ENCODE peak calls at places on chromosomes 4 and X, in ten cellular contexts. N, Q, Z, G, T, U, V, I, O and S are unnamed samples. For H3K9me3 and H3K36me3, the result is how much of the 10 kb centered on the place peaks cover.

GRCh38 chrX:22122510-22122909 is 90.4 kb downstream of the PHEX start:
- DNase-seq in T (no peak), O (peak), I (no peak), V (no peak), Z (no peak), N (peak), Q (no peak), G (no peak), U (no peak), S (no peak)

GRCh38 chr4:8410641-8411271 is 29.8 kb downstream of the ACOX3 start:
- DNase-seq in T (no peak), I (peak), O (no peak), Z (no peak), Q (peak), V (peak), U (peak), N (peak), G (peak), S (no peak)

GRCh38 chrX:115284877-115285276 is 4.6 kb upstream of the LUZP4 start:
- DNase-seq in V (no peak), O (no peak), Z (no peak), T (no peak), U (no peak), I (no peak), G (no peak), Q (no peak), N (no peak), S (no peak)

GRCh38 chr4:151436093-151436518 is 27.1 kb downstream of the FHIP1A start:
- DNase-seq in N (no peak), V (no peak), Q (no peak), O (no peak), Z (no peak), U (no peak), T (no peak), I (no peak), G (no peak), S (no peak)

GRCh38 chrX:139448996-139449395 is 81.5 kb upstream of the F9 start:
- DNase-seq in V (no peak), Z (no peak), Q (no peak), N (no peak), I (no peak), O (no peak), T (no peak), U (no peak), G (no peak), S (no peak)

GRCh38 chrX:9429767-9430166 is 35.1 kb upstream of the TBL1X start:
- DNase-seq in I (peak), T (no peak), Q (no peak), N (no peak), G (no peak), V (no peak), U (no peak), Z (no peak), O (no peak), S (no peak)

GRCh38 chrX:101668143-101668542 is 8.5 kb upstream of the ARMCX2 start:
- DNase-seq in Q (no peak), N (no peak), U (no peak), V (no peak), G (no peak), I (no peak), Z (no peak), O (no peak), T (no peak), S (no peak)

GRCh38 chr4:56271121-56271520 is 116.2 kb downstream of the AASDH start:
- DNase-seq in G (no peak), T (no peak), O (no peak), V (no peak), N (no peak), Z (no peak), Q (no peak), I (no peak), U (no peak), S (no peak)

GRCh38 chrX:122517781-122518180 is 666.3 kb upstream of the GRIA3 start:
- DNase-seq in I (no peak), Q (no peak), O (no peak), G (no peak), N (no peak), T (no peak), Z (no peak), V (no peak), U (no peak), S (no peak)

GRCh38 chr4:54643172-54643571 is 14.6 kb upstream of the KIT start:
- DNase-seq in Z (no peak), T (no peak), Q (no peak), O (no peak), I (no peak), U (no peak), G (no peak), N (no peak), V (no peak), S (no peak)

GRCh38 chr4:168848977-168849687 is 160.9 kb downstream of the CBR4 start:
- DNase-seq in U (no peak), G (no peak), N (no peak), I (peak), Z (no peak), V (no peak), O (no peak), T (no peak), Q (no peak), S (no peak)

DNA sequence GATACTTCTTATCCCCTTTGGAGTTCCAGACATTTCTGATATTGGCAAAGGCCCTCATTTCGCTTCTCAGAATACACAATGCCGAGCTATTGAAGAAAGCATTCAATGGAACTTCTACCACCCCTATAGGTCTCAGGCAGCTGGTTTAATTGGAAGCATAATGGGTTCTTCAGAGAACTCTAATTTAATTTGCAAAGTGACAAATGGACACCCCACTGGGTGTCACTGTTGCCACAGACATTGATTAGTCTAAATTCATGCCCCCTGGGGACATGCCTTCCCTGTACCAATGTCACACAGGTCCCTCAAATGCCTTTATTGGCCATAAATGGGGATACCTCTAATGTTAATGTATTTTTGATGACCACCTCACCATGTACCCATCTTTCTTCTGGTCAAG is 22.9 kb upstream of the TMEM255A start:
- DNase-seq in Q (no peak), O (no peak), U (no peak), G (no peak), V (no peak), Z (no peak), I (no peak), N (no peak), T (no peak), S (no peak)
- H3K9me3 ChIP-seq in Q (under half), O (under half), U (under half), G (under half), V (under half), Z (under half), I (under half), N (under half), T (under half), S (under half)

GRCh38 chrX:150202641-150203248 is 160.4 kb upstream of the MAMLD1 start:
- DNase-seq in T (no peak), N (no peak), I (no peak), Q (no peak), U (no peak), O (no peak), G (peak), V (no peak), Z (no peak), S (no peak)
- TF ChIP-seq EP300 in T (no peak), N (no peak), I (no peak), Q (no peak), U (no peak), O (no peak), G (no peak), V (no peak), Z (no peak), S (no peak)

GRCh38 chrX:123685273-123685672 is 47.6 kb downstream of the THOC2 start:
- DNase-seq in O (no peak), T (no peak), Q (no peak), G (no peak), U (no peak), V (no peak), Z (no peak), I (no peak), N (no peak), S (no peak)
- H3K36me3 ChIP-seq in O (under half), T (under half), Q (under half), G (under half), U (under half), V (under half), Z (under half), I (under half), N (under half), S (under half)

GRCh38 chr4:70920592-70920991 is 18.4 kb downstream of the MOB1B start:
- DNase-seq in Z (no peak), Q (no peak), G (no peak), T (no peak), U (no peak), I (no peak), V (no peak), N (no peak), O (no peak), S (no peak)

GRCh38 chr4:70915048-70915815 is 13.1 kb downstream of the MOB1B start:
- DNase-seq in T (no peak), Q (no peak), V (no peak), G (no peak), U (no peak), N (no peak), O (no peak), Z (no peak), I (no peak), S (no peak)

GRCh38 chr4:70913947-70914445 is 11.8 kb downstream of the MOB1B start:
- DNase-seq in U (no peak), Z (no peak), T (no peak), I (no peak), Q (no peak), O (no peak), G (no peak), V (no peak), N (no peak), S (no peak)

GRCh38 chr4:70914631-70915030 is 12.5 kb downstream of the MOB1B start:
- DNase-seq in O (no peak), N (no peak), Q (no peak), Z (no peak), U (peak), I (no peak), T (no peak), G (peak), V (no peak), S (no peak)

DNA sequence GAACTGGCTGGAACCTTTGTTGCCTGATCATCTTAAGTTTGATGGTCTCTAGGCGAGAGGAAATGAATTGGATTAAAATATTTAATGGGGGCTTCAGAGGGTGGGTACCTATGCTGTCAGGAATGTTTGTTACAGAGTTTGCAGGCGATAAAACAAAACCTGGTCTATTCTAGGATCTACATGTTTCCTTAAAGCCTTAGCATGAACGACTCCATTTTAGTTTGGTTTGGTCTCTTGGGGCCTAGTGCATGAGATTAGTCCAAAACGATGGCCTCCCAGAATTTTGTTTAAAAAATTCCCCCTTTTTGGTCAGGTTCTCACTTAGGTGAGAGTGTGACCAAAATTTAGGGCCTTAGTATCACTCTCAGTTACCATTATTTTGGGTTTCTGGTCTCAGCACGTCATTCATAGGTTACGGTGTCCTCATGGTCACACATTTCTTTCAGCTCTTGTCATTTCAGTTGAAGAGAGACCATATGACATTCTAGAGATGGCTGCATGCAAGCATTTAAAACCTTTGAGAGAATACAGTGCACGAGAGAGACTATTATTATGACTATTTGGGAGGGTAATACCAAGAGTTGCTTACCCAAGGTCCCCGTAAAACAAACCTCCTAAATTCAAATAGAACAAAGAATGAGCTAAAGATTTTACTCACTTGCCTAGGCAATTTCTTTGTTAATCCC is 13.8 kb downstream of the MOB1B start:
- DNase-seq in U (no peak), V (no peak), O (no peak), T (no peak), Q (no peak), Z (no peak), I (no peak), N (no peak), G (no peak), S (no peak)
- H3K9me3 ChIP-seq in U (under half), V (under half), O (under half), T (under half), Q (under half), Z (under half), I (under half), N (under half), G (under half), S (under half)

GRCh38 chr4:97665553-97665952 is 477.7 kb downstream of the STPG2 start:
- DNase-seq in G (no peak), Z (no peak), Q (no peak), U (no peak), T (no peak), V (no peak), O (no peak), N (no peak), I (no peak), S (no peak)

DNA sequence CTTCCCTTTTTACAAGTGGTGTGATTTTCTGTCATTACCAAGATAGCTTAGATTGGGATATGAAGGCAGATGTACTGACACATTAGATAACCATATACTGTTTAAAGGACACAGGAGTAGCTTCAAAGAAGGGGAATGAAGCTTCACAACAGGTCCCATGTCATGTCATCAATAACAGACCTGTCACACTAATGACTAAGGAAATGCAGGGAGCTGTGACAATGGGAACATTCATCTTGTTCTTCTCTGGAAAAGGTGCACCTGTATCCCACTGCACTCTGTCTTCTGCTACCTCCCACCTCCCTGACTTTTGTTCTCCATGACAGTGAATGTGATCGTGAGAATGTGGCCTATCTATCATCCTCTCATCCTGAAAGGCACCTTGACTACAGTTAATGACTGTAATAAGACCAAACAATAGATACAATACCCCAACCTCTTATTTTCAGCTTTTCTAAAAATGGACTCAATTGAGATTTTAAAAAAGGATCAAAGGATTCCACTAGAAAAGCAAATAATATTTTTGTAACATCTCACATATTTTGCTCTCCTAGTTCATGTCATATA is 472.5 kb downstream of the STPG2 start:
- DNase-seq in U (no peak), G (no peak), V (no peak), I (no peak), O (no peak), T (no peak), Z (no peak), Q (no peak), N (no peak), S (no peak)
- TF ChIP-seq EP300 in U (no peak), G (no peak), V (no peak), I (no peak), O (no peak), T (no peak), Z (no peak), Q (no peak), N (no peak), S (no peak)

GRCh38 chrX:53379008-53379710 is 43.3 kb downstream of the SMC1A start:
- DNase-seq in V (no peak), Q (no peak), I (no peak), N (no peak), G (no peak), Z (no peak), U (no peak), O (no peak), T (no peak), S (no peak)

GRCh38 chrX:53377464-53377863 is 45.0 kb downstream of the SMC1A start:
- DNase-seq in I (no peak), G (no peak), N (no peak), Z (no peak), O (no peak), T (no peak), Q (no peak), V (no peak), U (no peak), S (no peak)

GRCh38 chrX:53374923-53375322 is 47.5 kb downstream of the SMC1A start:
- DNase-seq in Q (no peak), T (no peak), G (no peak), I (no peak), U (no peak), N (no peak), O (no peak), V (no peak), Z (no peak), S (no peak)

GRCh38 chrX:53383376-53384087 is 38.9 kb downstream of the SMC1A start:
- DNase-seq in N (no peak), I (no peak), V (no peak), O (no peak), U (no peak), Q (no peak), G (no peak), T (no peak), Z (no peak), S (no peak)

DNA sequence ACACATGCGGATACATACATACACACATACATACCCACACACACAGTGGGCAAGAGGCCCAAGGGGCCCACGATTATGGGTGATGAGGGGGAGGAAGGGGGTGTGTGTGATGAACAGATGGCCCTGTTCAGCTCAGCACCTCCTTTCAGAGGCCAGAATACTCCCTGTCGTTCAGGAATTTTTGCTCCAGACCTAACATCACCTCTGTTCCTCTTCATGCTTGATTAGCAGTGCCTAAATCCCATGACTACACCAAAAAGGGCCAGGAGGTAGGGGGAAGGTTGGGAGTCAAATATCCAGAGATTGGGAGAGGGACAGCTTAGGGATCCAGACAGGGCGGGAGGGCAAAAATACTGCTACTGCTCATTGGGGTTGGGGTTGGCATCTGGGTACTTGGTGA is 42.7 kb downstream of the SMC1A start:
- DNase-seq in N (no peak), U (no peak), V (no peak), Z (no peak), G (no peak), T (no peak), Q (no peak), O (no peak), I (no peak), S (no peak)
- H3K36me3 ChIP-seq in N (half or more), U (under half), V (under half), Z (under half), G (under half), T (under half), Q (under half), O (under half), I (under half), S (half or more)